ENCODE peak calls at places on chromosomes 1 and 21, in nine cellular contexts. C, X, Q, K, M, U, V, S and P are unnamed samples.

GRCh38 chr21:29074783-29075182 is 1.3 kb upstream of the CCT8 start:
- DNase-seq in C (no peak), X (no peak), Q (no peak), K (no peak), M (no peak), U (no peak), V (no peak), S (no peak), P (no peak)

GRCh38 chr1:109757936-109758786 is 5.6 kb downstream of the EPS8L3 start:
- DNase-seq in C (no peak), X (no peak), Q (no peak), K (no peak), M (no peak), U (no peak), V (no peak), S (no peak), P (no peak)

GRCh38 chr1:110434946-110435345 is 16.0 kb upstream of the PROK1 start:
- DNase-seq in C (no peak), X (peak), Q (no peak), K (no peak), M (no peak), U (no peak), V (no peak), S (no peak), P (no peak)

GRCh38 chr1:46003315-46003714 is 129.1 kb downstream of the PIK3R3 start:
- DNase-seq in C (no peak), X (no peak), Q (no peak), K (no peak), M (no peak), U (no peak), V (no peak), S (no peak), P (no peak)

GRCh38 chr1:50271968-50272578 is 151.2 kb downstream of the DMRTA2 start:
- DNase-seq in C (peak), X (peak), Q (peak), K (peak), M (no peak), U (no peak), V (peak), S (peak), P (peak)

GRCh38 chr1:155126494-155127104 is 1.1 kb upstream of the EFNA1 start:
- DNase-seq in C (peak), X (peak), Q (peak), K (peak), M (no peak), U (no peak), V (peak), S (peak), P (peak)

GRCh38 chr1:51792864-51793263 is 85.7 kb downstream of the NRDC start:
- DNase-seq in C (no peak), X (peak), Q (peak), K (no peak), M (no peak), U (no peak), V (no peak), S (no peak), P (no peak)

GRCh38 chr1:8678688-8679410 is 138.6 kb downstream of the RERE start:
- DNase-seq in C (no peak), X (no peak), Q (no peak), K (no peak), M (no peak), U (no peak), V (no peak), S (no peak), P (no peak)

GRCh38 chr1:35202048-35202719 is 9.2 kb upstream of the SFPQ start:
- DNase-seq in C (peak), X (peak), Q (peak), K (peak), M (peak), U (peak), V (peak), S (peak), P (peak)